ENCODE peak calls at places on chromosomes 13 and 19, in five cellular contexts. B is mucosa of descending colon, R is RWPE1, Y is AG09309, T is GM12878. D is an unnamed sample.

GRCh38 chr19:14472202-14472961 is 2.8 kb downstream of the PTGER1 start:
- DNase-seq in T (no peak), Y (no peak), R (peak), B (peak), D (peak)

GRCh38 chr13:75610466-75610865 is 25.7 kb upstream of the LMO7 start:
- DNase-seq in R (no peak), Y (no peak), B (no peak), T (no peak), D (no peak)

GRCh38 chr19:18282021-18282787 is 782 bp upstream of the JUND start:
- DNase-seq in R (no peak), Y (no peak), T (no peak), B (peak), D (peak)

GRCh38 chr13:40185393-40185792 is 481.0 kb downstream of the FOXO1 start:
- DNase-seq in Y (no peak), T (no peak), R (no peak), B (no peak), D (no peak)

GRCh38 chr13:40480012-40480914 is 186.2 kb downstream of the FOXO1 start:
- DNase-seq in Y (no peak), R (no peak), T (no peak), B (no peak), D (no peak)

GRCh38 chr19:40646564-40647254 is 43.7 kb downstream of the NUMBL start:
- DNase-seq in R (no peak), B (no peak), Y (no peak), T (no peak), D (no peak)

GRCh38 chr19:18709546-18709945 is 26.1 kb downstream of the CRTC1 start:
- DNase-seq in Y (no peak), T (no peak), R (no peak), B (no peak), D (no peak)

GRCh38 chr13:100887729-100888151 is 213.1 kb upstream of the TMTC4 start:
- DNase-seq in R (peak), Y (peak), B (no peak), T (no peak), D (no peak)

GRCh38 chr19:37928527-37929286 is 21.7 kb downstream of the SIPA1L3 start:
- DNase-seq in B (peak), T (peak), Y (no peak), R (no peak), D (no peak)

GRCh38 chr19:34274827-34275625 is 20.7 kb downstream of the GARRE1 start:
- DNase-seq in B (no peak), T (no peak), R (peak), Y (peak), D (no peak)

GRCh38 chr13:44471686-44472085 is 98.1 kb downstream of the SERP2 start:
- DNase-seq in Y (peak), B (no peak), T (no peak), R (peak), D (no peak)

GRCh38 chr19:5864725-5865486 is 5.4 kb downstream of the FUT5 start:
- DNase-seq in Y (no peak), R (no peak), T (no peak), B (no peak), D (peak)

GRCh38 chr19:405138-405965 is 3.6 kb downstream of the C2CD4C start:
- DNase-seq in Y (no peak), B (peak), R (no peak), T (no peak), D (no peak)

GRCh38 chr19:14339741-14340140 is 41.5 kb upstream of the ADGRE5 start:
- DNase-seq in R (no peak), T (no peak), Y (no peak), B (no peak), D (no peak)

GRCh38 chr13:99977912-99978780 is 3.4 kb upstream of the ZIC2 start:
- DNase-seq in R (no peak), B (no peak), T (no peak), Y (no peak), D (no peak)

GRCh38 chr13:63433546-63434150 is 2018.0 kb upstream of the PCDH20 start:
- DNase-seq in B (no peak), R (peak), Y (no peak), T (no peak), D (no peak)

GRCh38 chr13:102846261-102847015 is 606 bp downstream of the ERCC5 start:
- DNase-seq in Y (no peak), B (peak), T (no peak), R (peak), D (peak)

GRCh38 chr13:113013878-113014751 is 45.1 kb downstream of the MCF2L start:
- DNase-seq in T (no peak), R (no peak), B (no peak), Y (no peak), D (no peak)

GRCh38 chr13:45838171-45838745 is 13.3 kb downstream of the SIAH3 start:
- DNase-seq in T (no peak), R (no peak), B (no peak), Y (no peak), D (no peak)

GRCh38 chr13:25574437-25575426 is 203.0 kb downstream of the ATP8A2 start:
- DNase-seq in T (peak), Y (peak), B (no peak), R (peak), D (peak)

GRCh38 chr13:33859691-33860303 is 41.8 kb downstream of the RFC3 start:
- DNase-seq in R (peak), T (no peak), B (no peak), Y (no peak), D (no peak)

GRCh38 chr13:31172535-31172934 is 10.8 kb upstream of the HSPH1 start:
- DNase-seq in B (no peak), T (no peak), Y (peak), R (peak), D (no peak)

GRCh38 chr19:58305932-58306323 is 751 bp downstream of the ERVK3-1 start:
- DNase-seq in T (no peak), B (no peak), R (no peak), Y (no peak), D (no peak)

GRCh38 chr13:97003071-97003470 is 8.8 kb upstream of the OXGR1 start:
- DNase-seq in R (no peak), B (no peak), T (no peak), Y (no peak), D (no peak)

GRCh38 chr13:39602614-39603366 is at the start of gene LHFPL6:
- DNase-seq in T (no peak), Y (no peak), B (peak), R (peak), D (no peak)

GRCh38 chr13:45410466-45410865 is 7.7 kb downstream of the SLC25A30 start:
- DNase-seq in Y (no peak), R (no peak), T (no peak), B (no peak), D (no peak)

GRCh38 chr13:23988546-23989122 is 91.3 kb upstream of the C1QTNF9B start:
- DNase-seq in T (no peak), R (no peak), B (no peak), Y (no peak), D (no peak)

GRCh38 chr13:95644611-95645052 is at the start of gene DZIP1:
- DNase-seq in Y (peak), R (peak), T (no peak), B (peak), D (no peak)

GRCh38 chr19:912181-913079 is 589 bp downstream of the R3HDM4 start:
- DNase-seq in Y (no peak), B (peak), R (peak), T (no peak), D (no peak)

GRCh38 chr13:22562116-22562515 is 618.7 kb upstream of the SGCG start:
- DNase-seq in B (no peak), R (no peak), Y (no peak), T (no peak), D (no peak)

GRCh38 chr19:39257227-39257626 is 8.6 kb upstream of the IFNL4 start:
- DNase-seq in B (no peak), T (no peak), Y (no peak), R (no peak), D (no peak)

GRCh38 chr19:19778666-19779065 is 42.9 kb downstream of the ZNF506 start:
- DNase-seq in B (no peak), Y (no peak), T (no peak), R (no peak), D (no peak)

GRCh38 chr19:16308081-16308480 is 16.5 kb upstream of the KLF2 start:
- DNase-seq in Y (no peak), T (no peak), R (no peak), B (no peak), D (no peak)

GRCh38 chr19:49436381-49437017 is 4.8 kb downstream of the SLC17A7 start:
- DNase-seq in R (peak), T (no peak), Y (no peak), B (no peak), D (no peak)

GRCh38 chr13:108121406-108121805 is 93.9 kb downstream of the LIG4 start:
- DNase-seq in B (no peak), T (no peak), Y (no peak), R (no peak), D (no peak)

DNA sequence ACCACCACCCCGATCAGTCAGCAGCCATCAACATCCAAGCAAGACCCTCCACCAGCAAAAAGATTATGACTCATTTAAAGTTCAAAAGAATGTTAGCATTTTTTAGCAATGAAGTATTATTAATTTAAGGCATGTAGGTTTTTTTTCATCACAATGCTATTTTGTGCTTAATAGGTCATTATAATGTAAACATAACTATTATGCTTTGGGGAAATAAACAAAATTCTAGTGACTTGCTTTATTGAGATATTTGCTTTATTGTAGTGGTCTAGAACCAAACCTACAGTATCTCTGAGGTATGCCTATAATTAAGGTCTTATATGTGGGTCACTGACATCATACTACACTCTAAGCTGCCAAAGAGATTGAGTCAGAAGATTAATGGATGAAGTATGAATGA is 20.0 kb downstream of the KLF12 start:
- DNase-seq in R (no peak), T (no peak), B (no peak), Y (no peak), D (no peak)
- TF ChIP-seq CTCF in R (no peak), T (no peak), B (no peak), Y (no peak), D (no peak)

GRCh38 chr13:110813646-110814624 is 100.4 kb downstream of the ING1 start:
- DNase-seq in T (no peak), B (no peak), Y (no peak), R (no peak), D (no peak)
- TF ChIP-seq CTCF in T (no peak), B (no peak), Y (no peak), R (no peak), D (no peak)

GRCh38 chr13:27622102-27622820 is 569 bp downstream of the POLR1D start:
- DNase-seq in Y (no peak), B (no peak), R (no peak), T (no peak), D (no peak)
- TF ChIP-seq CTCF in Y (peak), B (no peak), R (no peak), T (no peak), D (no peak)

GRCh38 chr19:41957161-41957837 is 1.8 kb downstream of the RABAC1 start:
- DNase-seq in T (no peak), Y (no peak), R (no peak), B (peak), D (no peak)

GRCh38 chr19:41958367-41959055 is 610 bp downstream of the RABAC1 start:
- DNase-seq in T (no peak), R (peak), Y (no peak), B (peak), D (peak)

GRCh38 chr19:41957838-41958366 is 1.2 kb downstream of the RABAC1 start:
- DNase-seq in R (peak), T (no peak), B (peak), Y (peak), D (no peak)

GRCh38 chr19:41960973-41961372 is 1.9 kb upstream of the RABAC1 start:
- DNase-seq in B (no peak), T (no peak), Y (no peak), R (no peak), D (no peak)

DNA sequence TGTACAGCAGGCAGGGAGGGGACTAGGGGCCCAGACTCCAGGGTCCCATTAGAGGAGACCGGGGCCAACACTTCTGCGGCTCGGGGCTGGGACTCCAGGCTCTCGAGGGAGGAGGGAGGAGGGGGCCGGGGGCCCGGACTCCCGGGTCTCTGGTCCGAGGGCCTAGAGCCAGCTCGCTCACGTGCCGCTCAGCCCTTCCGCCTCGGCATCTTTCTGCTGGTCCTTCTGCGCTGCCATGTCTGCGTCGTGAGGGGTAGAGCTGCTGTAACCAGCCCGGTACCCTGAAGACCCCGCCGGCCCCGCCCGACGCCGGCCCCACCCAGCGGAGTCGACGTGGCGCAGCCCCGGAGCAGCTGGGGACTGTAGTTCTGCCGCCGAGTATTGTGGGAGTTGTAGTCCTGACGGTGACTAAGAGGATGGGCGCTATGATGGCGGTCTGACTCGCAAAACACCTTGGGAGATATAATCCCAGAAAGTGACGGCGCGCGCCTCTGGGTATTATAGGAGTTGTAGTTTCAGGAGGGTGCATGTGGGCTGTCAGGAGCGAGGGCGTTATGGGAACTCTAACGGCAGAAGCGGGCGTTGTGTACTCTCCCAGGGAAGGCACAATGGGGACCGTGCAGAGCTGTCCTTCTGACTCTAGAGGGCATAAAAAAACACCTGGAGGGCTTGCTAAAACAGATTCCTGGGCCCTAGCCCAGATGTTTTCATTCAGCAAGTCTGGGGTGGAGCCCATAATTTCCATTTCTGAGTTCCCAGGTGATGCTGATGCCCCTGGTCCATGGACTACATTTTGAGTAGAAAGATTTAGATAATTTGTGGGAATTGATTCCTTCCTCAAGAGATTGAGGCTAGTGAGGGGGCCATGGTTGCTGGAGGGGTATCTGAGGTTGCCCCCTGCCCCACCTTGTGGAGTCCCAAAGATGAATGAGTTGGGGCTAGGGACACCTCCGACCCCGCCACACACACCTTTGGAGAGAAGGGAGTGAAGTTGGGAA is at the start of gene RABAC1:
- DNase-seq in Y (peak), R (peak), B (peak), T (peak), D (peak)
- TF ChIP-seq CTCF in Y (no peak), R (no peak), B (no peak), T (peak), D (no peak)